ENCODE peak calls at places on chromosomes 6 and 20, in five cellular contexts. One of them, this sample, is unnamed.
A peak's percentile ranks its signal among the peaks of the same experiment; 100 is the strongest.

GRCh38 chr6:32148722-32149576 is 2.8 kb downstream of the PRRT1 start:
- DNase-seq in omental fat pad: peak; percentile 46
- DNase-seq in cardiac fibroblast: peak; percentile 24
- DNase-seq in uterus: no peak
- DNase-seq in AG09319: no peak
- DNase-seq in this sample: no peak

GRCh38 chr6:136586295-136586694 is 36.1 kb upstream of the MAP7 start:
- DNase-seq in omental fat pad: no peak
- DNase-seq in cardiac fibroblast: peak; percentile 93
- DNase-seq in uterus: no peak
- DNase-seq in AG09319: peak; percentile 78
- DNase-seq in this sample: no peak

GRCh38 chr20:8226106-8226505 is 94.0 kb downstream of the PLCB1 start:
- DNase-seq in omental fat pad: no peak
- DNase-seq in cardiac fibroblast: no peak
- DNase-seq in uterus: no peak
- DNase-seq in AG09319: no peak
- DNase-seq in this sample: no peak

GRCh38 chr6:99282479-99283062 is 66.9 kb downstream of the FAXC start:
- DNase-seq in omental fat pad: no peak
- DNase-seq in cardiac fibroblast: peak; percentile 36
- DNase-seq in uterus: no peak
- DNase-seq in AG09319: no peak
- DNase-seq in this sample: no peak

GRCh38 chr20:49583669-49584417 is 15.9 kb upstream of the PTGIS start:
- DNase-seq in omental fat pad: no peak
- DNase-seq in cardiac fibroblast: peak; percentile 73
- DNase-seq in uterus: peak; percentile 91
- DNase-seq in AG09319: peak; percentile 91
- DNase-seq in this sample: no peak

GRCh38 chr20:9928955-9929354 is 90.1 kb upstream of the PAK5 start:
- DNase-seq in omental fat pad: no peak
- DNase-seq in cardiac fibroblast: no peak
- DNase-seq in uterus: no peak
- DNase-seq in AG09319: no peak
- DNase-seq in this sample: no peak

GRCh38 chr6:146878564-146879343 is 280.0 kb downstream of the ADGB start:
- DNase-seq in omental fat pad: no peak
- DNase-seq in cardiac fibroblast: no peak
- DNase-seq in uterus: no peak
- DNase-seq in AG09319: no peak
- DNase-seq in this sample: no peak

GRCh38 chr6:31652925-31653724 is 664 bp upstream of the BAG6 start:
- DNase-seq in omental fat pad: peak; percentile 74
- DNase-seq in cardiac fibroblast: no peak
- DNase-seq in uterus: no peak
- DNase-seq in AG09319: no peak
- DNase-seq in this sample: peak; percentile 80

GRCh38 chr6:132399376-132400074 is 1.8 kb downstream of the MOXD1 start:
- DNase-seq in omental fat pad: no peak
- DNase-seq in cardiac fibroblast: peak; percentile 70
- DNase-seq in uterus: no peak
- DNase-seq in AG09319: no peak
- DNase-seq in this sample: no peak

DNA sequence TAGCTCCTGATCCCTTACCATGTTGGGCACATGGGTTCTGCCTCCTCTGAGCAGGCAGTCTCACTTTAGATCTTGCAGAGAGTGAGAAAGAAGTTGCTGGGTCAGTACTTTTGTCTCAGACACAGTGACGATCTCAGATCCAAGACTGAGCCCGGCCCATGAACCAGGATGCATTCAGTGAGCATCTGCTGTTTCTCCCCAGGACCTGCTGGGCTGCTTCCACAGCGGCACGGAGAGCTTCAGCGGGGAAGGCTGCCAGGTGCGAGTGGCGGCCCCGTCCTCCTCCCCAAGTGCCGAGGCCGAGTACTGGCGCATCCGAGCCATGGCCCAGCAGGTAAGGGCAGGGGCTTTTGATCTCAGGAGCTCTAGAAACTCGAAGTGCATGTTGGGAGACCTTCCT is 53.9 kb upstream of the SMIM28 start:
- DNase-seq in omental fat pad: no peak
- DNase-seq in cardiac fibroblast: no peak
- DNase-seq in uterus: no peak
- DNase-seq in AG09319: no peak
- DNase-seq in this sample: no peak
- TF ChIP-seq CTCF in omental fat pad: no peak
- TF ChIP-seq CTCF in cardiac fibroblast: no peak
- TF ChIP-seq CTCF in uterus: no peak
- TF ChIP-seq CTCF in AG09319: no peak
- TF ChIP-seq CTCF in this sample: no peak

DNA sequence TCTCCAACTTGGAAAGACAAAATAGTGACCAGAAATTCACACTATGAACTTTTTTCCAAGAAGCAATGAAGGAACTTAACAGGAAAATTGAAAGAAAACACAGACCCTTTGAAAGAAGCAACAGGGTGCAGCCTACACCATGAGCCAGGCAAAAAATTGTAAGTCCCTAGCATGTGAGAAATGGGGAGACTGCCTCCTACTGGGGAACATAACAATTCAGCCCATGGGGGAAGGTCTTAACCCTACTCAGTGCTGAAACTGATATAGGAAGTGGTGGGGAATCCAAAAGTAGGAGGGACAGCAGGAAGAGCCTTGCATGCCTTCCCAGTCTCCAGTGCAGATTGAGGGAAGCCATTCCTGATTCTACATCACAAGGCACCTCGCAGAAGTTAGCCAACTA is 235.1 kb upstream of the UFL1 start:
- DNase-seq in omental fat pad: no peak
- DNase-seq in cardiac fibroblast: no peak
- DNase-seq in uterus: no peak
- DNase-seq in AG09319: no peak
- DNase-seq in this sample: no peak
- TF ChIP-seq CTCF in omental fat pad: no peak
- TF ChIP-seq CTCF in cardiac fibroblast: no peak
- TF ChIP-seq CTCF in uterus: no peak
- TF ChIP-seq CTCF in AG09319: no peak
- TF ChIP-seq CTCF in this sample: no peak

DNA sequence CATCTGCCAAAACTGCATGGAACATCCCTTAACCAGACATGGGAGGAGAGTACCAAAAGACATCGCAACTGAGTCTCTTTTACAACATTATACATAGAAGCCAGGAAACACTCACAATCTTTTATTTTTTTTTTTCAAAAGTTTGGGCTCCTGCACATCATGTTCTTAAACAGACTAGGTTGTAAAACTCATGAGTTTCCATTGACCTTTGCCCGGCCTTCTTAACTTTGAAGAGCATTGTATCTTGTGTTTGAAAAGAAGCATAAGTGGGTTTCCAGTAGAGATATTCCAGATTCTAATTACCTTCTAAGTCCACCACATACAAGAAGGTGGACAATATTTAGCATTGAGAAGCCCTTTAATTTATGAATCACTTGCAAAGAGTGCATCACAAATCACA is 87.8 kb upstream of the HMGCLL1 start:
- DNase-seq in omental fat pad: no peak
- DNase-seq in cardiac fibroblast: no peak
- DNase-seq in uterus: no peak
- DNase-seq in AG09319: no peak
- DNase-seq in this sample: no peak
- TF ChIP-seq CTCF in omental fat pad: no peak
- TF ChIP-seq CTCF in cardiac fibroblast: no peak
- TF ChIP-seq CTCF in uterus: no peak
- TF ChIP-seq CTCF in AG09319: no peak
- TF ChIP-seq CTCF in this sample: no peak

GRCh38 chr6:106558364-106558763 is 70.9 kb downstream of the RTN4IP1 start:
- DNase-seq in omental fat pad: no peak
- DNase-seq in cardiac fibroblast: no peak
- DNase-seq in uterus: no peak
- DNase-seq in AG09319: no peak
- DNase-seq in this sample: no peak

GRCh38 chr6:106557837-106558236 is 71.5 kb downstream of the RTN4IP1 start:
- DNase-seq in omental fat pad: no peak
- DNase-seq in cardiac fibroblast: peak; percentile 62
- DNase-seq in uterus: no peak
- DNase-seq in AG09319: no peak
- DNase-seq in this sample: no peak

GRCh38 chr6:106555767-106556166 is 73.5 kb downstream of the RTN4IP1 start:
- DNase-seq in omental fat pad: no peak
- DNase-seq in cardiac fibroblast: no peak
- DNase-seq in uterus: no peak
- DNase-seq in AG09319: no peak
- DNase-seq in this sample: no peak

GRCh38 chr6:106553440-106553839 is 75.9 kb downstream of the RTN4IP1 start:
- DNase-seq in omental fat pad: no peak
- DNase-seq in cardiac fibroblast: no peak
- DNase-seq in uterus: no peak
- DNase-seq in AG09319: no peak
- DNase-seq in this sample: no peak

DNA sequence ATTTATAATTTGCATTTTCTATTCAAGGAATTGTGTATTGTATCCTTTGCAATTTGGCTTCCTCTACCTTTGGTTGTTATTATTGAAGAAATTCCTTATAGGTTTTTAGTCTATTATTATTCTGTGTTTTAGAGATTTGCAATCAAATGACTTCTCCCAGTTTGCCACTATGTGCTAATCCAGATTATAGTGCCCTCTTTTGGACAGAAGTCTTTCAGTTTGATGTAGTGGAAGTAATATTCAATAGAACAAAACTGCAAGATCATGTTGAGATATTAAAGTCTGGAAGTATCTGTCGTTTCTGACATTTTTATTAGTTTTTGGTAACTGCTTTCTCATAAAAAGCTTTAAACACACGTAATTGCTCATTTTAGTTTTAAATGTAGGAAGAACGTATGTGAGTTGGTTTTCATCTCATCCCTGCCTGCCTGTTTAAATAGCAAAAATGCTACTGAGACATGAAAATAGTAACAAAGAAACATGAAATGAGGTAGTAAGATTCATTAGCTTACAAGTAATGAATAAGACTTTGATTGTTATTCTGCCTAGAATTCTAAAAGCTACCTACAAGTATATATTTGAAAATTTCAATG is 72.8 kb downstream of the RTN4IP1 start:
- DNase-seq in omental fat pad: no peak
- DNase-seq in cardiac fibroblast: peak; percentile 68
- DNase-seq in uterus: no peak
- DNase-seq in AG09319: no peak
- DNase-seq in this sample: no peak
- TF ChIP-seq CTCF in omental fat pad: no peak
- TF ChIP-seq CTCF in cardiac fibroblast: peak; percentile 32
- TF ChIP-seq CTCF in uterus: peak; percentile 20
- TF ChIP-seq CTCF in AG09319: peak; percentile 43
- TF ChIP-seq CTCF in this sample: no peak

This sample was measured in nephron progenitor cell.